ENCODE peak calls at places on chromosomes 2 and 18, in four cellular contexts. E is CD4-positive, alpha-beta T cell; M is A549; Z is fibroblast of lung. V is an unnamed sample.

GRCh38 chr18:76446321-76446720 is 48.7 kb downstream of the ZNF516 start:
- DNase-seq in E (no peak), M (no peak), Z (no peak), V (no peak)

GRCh38 chr2:132400901-132401240 is 15.7 kb upstream of the GPR39 start:
- DNase-seq in E (no peak), M (no peak), Z (no peak), V (no peak)

GRCh38 chr2:240453461-240454030 is 18.1 kb downstream of the GPC1 start:
- DNase-seq in E (no peak), M (no peak), Z (no peak), V (no peak)

GRCh38 chr18:48994926-48995835 is 44.4 kb upstream of the SMAD7 start:
- DNase-seq in E (no peak), M (no peak), Z (no peak), V (no peak)

GRCh38 chr2:217118559-217118958 is 258.7 kb upstream of the TNP1 start:
- DNase-seq in E (no peak), M (no peak), Z (no peak), V (no peak)

GRCh38 chr2:132627542-132627941 is 42.5 kb downstream of the LYPD1 start:
- DNase-seq in E (no peak), M (no peak), Z (no peak), V (no peak)

GRCh38 chr2:140918426-140918825 is 1212.4 kb downstream of the LRP1B start:
- DNase-seq in E (no peak), M (no peak), Z (peak), V (no peak)

GRCh38 chr2:40218679-40219078 is 233.2 kb downstream of the SLC8A1 start:
- DNase-seq in E (no peak), M (no peak), Z (peak), V (no peak)

GRCh38 chr2:144648837-144649485 is 129.0 kb upstream of the ZEB2 start:
- DNase-seq in E (no peak), M (no peak), Z (no peak), V (no peak)

GRCh38 chr2:236748385-236748784 is 178.8 kb downstream of the ACKR3 start:
- DNase-seq in E (no peak), M (no peak), Z (peak), V (no peak)

GRCh38 chr2:65715328-65715727 is 282.9 kb upstream of the SPRED2 start:
- DNase-seq in E (no peak), M (no peak), Z (no peak), V (no peak)

GRCh38 chr2:241965931-241966412 is 96.4 kb downstream of the RTP5 start:
- DNase-seq in E (peak), M (no peak), Z (peak), V (peak)

GRCh38 chr2:234444242-234444641 is 52.6 kb downstream of the ARL4C start:
- DNase-seq in E (no peak), M (no peak), Z (no peak), V (no peak)

GRCh38 chr2:119387381-119388129 is 20.8 kb downstream of the DBI start:
- DNase-seq in E (no peak), M (no peak), Z (peak), V (peak)

GRCh38 chr2:223055140-223055539 is 3.1 kb downstream of the KCNE4 start:
- DNase-seq in E (no peak), M (no peak), Z (peak), V (no peak)

GRCh38 chr2:190781604-190782198 is 98.9 kb upstream of the GLS start:
- DNase-seq in E (peak), M (peak), Z (peak), V (no peak)

GRCh38 chr18:78421392-78421791 is 558.2 kb upstream of the SALL3 start:
- DNase-seq in E (no peak), M (no peak), Z (no peak), V (no peak)

GRCh38 chr18:53819174-53819573 is 405.3 kb downstream of the MBD2 start:
- DNase-seq in E (no peak), M (no peak), Z (no peak), V (no peak)

GRCh38 chr2:174350018-174350417 is 15.3 kb downstream of the SP9 start:
- DNase-seq in E (no peak), M (no peak), Z (no peak), V (no peak)

GRCh38 chr2:9258953-9259399 is 52.4 kb downstream of the ASAP2 start:
- DNase-seq in E (no peak), M (no peak), Z (peak), V (no peak)

GRCh38 chr18:37588289-37588688 is 22.7 kb upstream of the CELF4 start:
- DNase-seq in E (no peak), M (no peak), Z (no peak), V (no peak)

GRCh38 chr2:236667526-236667925 is 97.9 kb downstream of the ACKR3 start:
- DNase-seq in E (no peak), M (no peak), Z (no peak), V (no peak)

DNA sequence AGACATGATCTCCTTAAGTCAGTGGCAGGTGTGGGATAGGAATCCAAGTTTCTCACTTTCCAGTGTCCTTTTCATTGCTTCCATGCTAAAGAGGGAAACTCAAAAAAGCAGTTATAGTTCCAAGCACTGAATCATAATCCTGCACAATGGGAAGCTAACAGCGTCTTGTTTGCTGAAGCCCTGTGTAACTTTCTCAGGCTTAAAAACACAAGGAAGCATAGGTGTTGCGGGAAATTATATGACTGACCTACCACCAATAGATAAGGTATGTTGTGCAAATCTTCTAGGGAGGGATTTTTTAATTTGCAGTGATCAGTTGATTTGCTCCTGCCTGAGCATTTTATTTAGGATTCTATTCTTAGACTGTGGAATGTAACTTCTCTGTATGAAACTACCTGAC is 250.9 kb downstream of the MYO3B start:
- DNase-seq in E (no peak), M (no peak), Z (no peak), V (no peak)
- H3K27ac ChIP-seq in E (no peak), M (no peak), Z (no peak), V (no peak)

GRCh38 chr2:60565472-60565871 is 12.0 kb upstream of the BCL11A start:
- DNase-seq in E (no peak), M (no peak), Z (peak), V (no peak)
- TF ChIP-seq CTCF in E (peak), M (peak), Z (peak), V (no peak)

DNA sequence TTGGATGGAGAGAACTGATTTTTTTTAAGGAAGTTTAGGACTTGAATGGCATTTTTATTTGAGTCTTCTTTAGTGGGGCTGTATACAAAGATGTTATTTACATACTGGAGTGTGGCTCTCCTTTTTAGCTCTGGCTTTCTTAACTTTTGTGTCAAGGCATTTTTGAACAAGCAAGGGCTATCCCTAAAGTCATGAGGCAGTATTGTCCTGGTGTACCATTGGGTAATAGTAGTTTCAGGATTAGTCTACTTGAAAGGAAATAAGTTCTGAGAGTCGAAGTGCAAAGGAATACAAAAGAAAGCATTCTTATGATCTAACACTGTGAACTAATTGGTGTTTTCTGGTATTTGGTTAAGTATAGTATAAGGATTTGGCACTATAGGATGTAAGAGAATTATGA is 1.9 kb upstream of the CYP27A1 start:
- DNase-seq in E (no peak), M (no peak), Z (no peak), V (no peak)
- H3K27ac ChIP-seq in E (no peak), M (no peak), Z (no peak), V (no peak)

GRCh38 chr18:35566019-35566418 is 15.5 kb upstream of the GALNT1 start:
- DNase-seq in E (no peak), M (no peak), Z (no peak), V (no peak)

GRCh38 chr18:35573531-35573930 is 8.0 kb upstream of the GALNT1 start:
- DNase-seq in E (no peak), M (no peak), Z (no peak), V (no peak)

GRCh38 chr18:35571138-35571537 is 10.4 kb upstream of the GALNT1 start:
- DNase-seq in E (no peak), M (no peak), Z (peak), V (no peak)

GRCh38 chr18:35572644-35573043 is 8.9 kb upstream of the GALNT1 start:
- DNase-seq in E (no peak), M (no peak), Z (peak), V (no peak)

GRCh38 chr18:35570182-35570581 is 11.4 kb upstream of the GALNT1 start:
- DNase-seq in E (no peak), M (no peak), Z (no peak), V (no peak)
- TF ChIP-seq CTCF in E (no peak), M (no peak), Z (no peak), V (no peak)

DNA sequence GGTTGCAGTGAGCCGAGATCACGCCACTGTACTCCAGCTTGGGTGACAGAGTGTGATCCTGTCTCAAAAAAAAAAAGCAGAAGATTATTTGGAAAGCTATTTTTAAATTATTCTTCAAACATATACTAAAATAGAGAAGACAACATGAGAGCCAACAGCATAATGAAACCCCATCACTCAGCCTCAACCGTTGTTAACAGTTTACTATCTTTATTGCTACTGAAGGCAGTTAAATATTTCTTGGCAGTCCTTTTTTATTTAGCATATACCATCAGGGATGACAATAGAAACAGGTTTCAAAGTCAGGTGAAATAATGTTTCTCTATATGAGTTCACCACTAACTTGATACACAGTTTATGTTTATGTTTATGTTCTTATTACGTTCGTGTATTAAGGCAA is 157.2 kb downstream of the NEDD4L start:
- DNase-seq in E (no peak), M (no peak), Z (no peak), V (no peak)
- H3K27ac ChIP-seq in E (no peak), M (no peak), Z (no peak), V (no peak)

GRCh38 chr2:107558295-107558694 is 268.4 kb upstream of the RGPD4 start:
- DNase-seq in E (no peak), M (no peak), Z (no peak), V (no peak)
- TF ChIP-seq CTCF in E (no peak), M (no peak), Z (no peak), V (no peak)

GRCh38 chr2:54595999-54596903 is 127.2 kb upstream of the EML6 start:
- DNase-seq in E (no peak), M (no peak), Z (no peak), V (no peak)
- H3K27ac ChIP-seq in E (peak), M (no peak), Z (no peak), V (no peak)

DNA sequence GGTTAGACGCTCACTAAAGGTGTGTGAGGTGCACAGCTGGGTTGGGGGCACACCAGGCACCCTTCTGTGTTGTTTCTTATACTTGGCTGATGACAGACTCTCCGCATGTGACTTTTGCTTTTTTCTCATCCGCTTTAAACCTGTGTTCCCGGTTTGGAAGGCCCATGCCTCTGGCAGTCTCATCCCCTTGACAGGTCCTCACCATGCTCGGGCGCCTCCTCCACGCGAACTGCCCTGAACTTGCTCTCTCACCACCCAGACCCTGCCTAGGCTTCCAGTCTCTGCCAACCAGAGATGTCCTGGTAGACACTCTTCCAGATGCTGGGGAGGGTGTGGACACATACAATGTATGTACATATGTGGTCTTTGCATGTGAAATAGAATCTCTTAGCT is 79.8 kb downstream of the LIMS1 start:
- DNase-seq in E (no peak), M (no peak), Z (no peak), V (no peak)
- TF ChIP-seq CTCF in E (no peak), M (no peak), Z (no peak), V (no peak)

GRCh38 chr2:46804794-46805193 is 110.8 kb downstream of the MCFD2 start:
- DNase-seq in E (no peak), M (no peak), Z (peak), V (no peak)
- H3K27ac ChIP-seq in E (no peak), M (no peak), Z (peak), V (no peak)

DNA sequence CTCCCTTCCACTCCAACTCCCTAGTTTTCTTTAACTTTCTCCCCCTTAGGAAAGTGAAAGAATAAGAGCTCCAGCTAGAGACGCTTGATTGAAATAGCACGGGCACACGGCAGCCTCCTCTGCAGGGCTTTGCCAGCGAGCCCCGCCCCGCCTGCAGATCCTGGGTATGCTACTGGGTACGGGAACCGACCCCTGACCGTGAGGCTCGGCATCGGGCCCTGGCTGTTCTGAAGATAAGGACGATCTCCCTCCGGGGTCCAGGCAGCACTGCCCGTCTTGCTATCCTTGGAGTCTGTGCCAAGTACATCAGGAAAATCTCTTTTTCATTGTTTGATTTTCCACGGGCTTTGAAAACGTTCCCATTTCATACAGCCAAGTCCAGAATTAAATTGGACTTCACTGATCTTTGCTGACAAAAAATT is 284.5 kb downstream of the MTX2 start:
- DNase-seq in E (no peak), M (peak), Z (peak), V (peak)
- TF ChIP-seq CTCF in E (no peak), M (peak), Z (no peak), V (no peak)